ENCODE peak calls at places on chromosomes 4 and X, in nine cellular contexts. U, T, X, W, N, L, A, S and Y are unnamed samples.
A peak's percentile ranks its signal among the peaks of the same experiment; 100 is the strongest.

GRCh38 chrX:2707334-2707760 is 16.3 kb downstream of the CD99 start:
- DNase-seq in U (no peak), T (no peak), X (peak; percentile 72), W (no peak), N (peak; percentile 97), L (peak; percentile 95), A (no peak), S (peak; percentile 99), Y (no peak)

GRCh38 chr4:146957252-146957651 is 11.6 kb upstream of the TTC29 start:
- DNase-seq in U (no peak), T (peak; percentile 84), X (peak; percentile 84), W (no peak), N (peak; percentile 68), L (peak; percentile 87), A (no peak), S (peak; percentile 4), Y (no peak)

GRCh38 chrX:72532371-72532770 is 40.3 kb downstream of the HDAC8 start:
- DNase-seq in U (no peak), T (no peak), X (no peak), W (no peak), N (no peak), L (no peak), A (no peak), S (no peak), Y (no peak)

GRCh38 chr4:152346979-152347378 is 188.9 kb downstream of the FBXW7 start:
- DNase-seq in U (no peak), T (no peak), X (no peak), W (no peak), N (no peak), L (no peak), A (no peak), S (no peak), Y (no peak)

GRCh38 chr4:34953145-34953799 is 1291.0 kb downstream of the ARAP2 start:
- DNase-seq in U (no peak), T (no peak), X (no peak), W (no peak), N (no peak), L (no peak), A (no peak), S (peak; percentile 21), Y (no peak)

GRCh38 chr4:145153904-145154298 is 26.5 kb downstream of the OTUD4 start:
- DNase-seq in U (no peak), T (no peak), X (no peak), W (no peak), N (no peak), L (no peak), A (no peak), S (no peak), Y (no peak)

GRCh38 chr4:51895816-51896408 is 53.0 kb downstream of the DCUN1D4 start:
- DNase-seq in U (no peak), T (peak; percentile 18), X (peak; percentile 20), W (peak; percentile 29), N (peak; percentile 53), L (peak; percentile 48), A (peak; percentile 54), S (peak; percentile 76), Y (peak; percentile 22)

GRCh38 chr4:137693641-137694040 is 161.3 kb upstream of the PCDH18 start:
- DNase-seq in U (no peak), T (no peak), X (no peak), W (no peak), N (no peak), L (no peak), A (no peak), S (no peak), Y (no peak)

GRCh38 chr4:168221298-168221697 is 97.3 kb downstream of the DDX60 start:
- DNase-seq in U (no peak), T (peak; percentile 4), X (peak; percentile 44), W (no peak), N (peak; percentile 78), L (peak; percentile 68), A (no peak), S (no peak), Y (peak; percentile 51)

GRCh38 chrX:120457766-120458180 is 11.3 kb downstream of the LAMP2 start:
- DNase-seq in U (no peak), T (peak; percentile 67), X (peak; percentile 69), W (no peak), N (peak; percentile 96), L (peak; percentile 62), A (no peak), S (peak; percentile 35), Y (no peak)

GRCh38 chr4:108536577-108536976 is 83.8 kb upstream of the RPL34 start:
- DNase-seq in U (no peak), T (no peak), X (no peak), W (no peak), N (peak; percentile 82), L (no peak), A (no peak), S (no peak), Y (no peak)

GRCh38 chr4:151887151-151887815 is 126.5 kb upstream of the GATB start:
- DNase-seq in U (no peak), T (no peak), X (peak; percentile 31), W (no peak), N (peak; percentile 25), L (peak; percentile 76), A (no peak), S (no peak), Y (no peak)

GRCh38 chrX:49799828-49800227 is 29.3 kb upstream of the PAGE4 start:
- DNase-seq in U (no peak), T (no peak), X (no peak), W (no peak), N (no peak), L (no peak), A (no peak), S (no peak), Y (no peak)

GRCh38 chrX:104641176-104641575 is 75.2 kb downstream of the IL1RAPL2 start:
- DNase-seq in U (no peak), T (no peak), X (no peak), W (no peak), N (no peak), L (no peak), A (no peak), S (no peak), Y (no peak)

GRCh38 chr4:122663814-122664610 is 43.1 kb upstream of the IL21 start:
- DNase-seq in U (no peak), T (no peak), X (no peak), W (no peak), N (no peak), L (no peak), A (no peak), S (no peak), Y (no peak)

GRCh38 chr4:119031218-119031617 is 104.4 kb upstream of the MYOZ2 start:
- DNase-seq in U (peak; percentile 65), T (no peak), X (no peak), W (no peak), N (no peak), L (no peak), A (no peak), S (no peak), Y (no peak)

GRCh38 chr4:385934-386707 is 48.5 kb downstream of the ZNF141 start:
- DNase-seq in U (no peak), T (no peak), X (no peak), W (no peak), N (no peak), L (no peak), A (no peak), S (no peak), Y (no peak)

GRCh38 chr4:185713272-185713671 is 98.7 kb downstream of the SORBS2 start:
- DNase-seq in U (no peak), T (peak; percentile 29), X (peak; percentile 77), W (no peak), N (peak; percentile 94), L (no peak), A (no peak), S (no peak), Y (no peak)

DNA sequence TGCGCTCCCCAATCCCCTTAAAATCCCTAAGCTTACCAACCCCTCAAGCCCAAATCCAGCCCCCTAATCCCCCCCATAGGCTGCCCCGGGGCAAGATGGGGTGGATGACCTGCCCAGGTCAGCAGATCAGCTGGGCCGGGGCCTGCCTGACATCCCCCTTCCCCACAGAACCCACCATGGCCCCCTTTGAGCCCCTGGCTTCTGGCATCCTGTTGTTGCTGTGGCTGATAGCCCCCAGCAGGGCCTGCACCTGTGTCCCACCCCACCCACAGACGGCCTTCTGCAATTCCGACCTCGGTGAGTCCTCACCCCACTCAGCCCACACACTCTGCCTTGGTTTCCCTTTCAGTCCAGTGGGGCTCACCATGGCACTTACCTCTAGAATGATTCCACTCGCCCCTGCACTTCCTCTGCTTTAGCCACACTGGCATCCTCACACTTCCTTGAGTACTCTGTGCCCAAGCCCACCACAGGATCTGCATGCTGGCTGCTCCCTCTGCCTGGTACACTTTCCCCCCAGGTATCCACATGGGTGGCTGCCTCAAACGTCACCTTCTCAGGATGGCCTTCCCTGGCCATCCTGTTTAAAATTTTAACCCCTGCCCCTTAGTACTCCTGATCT is 1.1 kb downstream of the TIMP1 start:
- DNase-seq in U (no peak), T (no peak), X (no peak), W (no peak), N (no peak), L (no peak), A (no peak), S (no peak), Y (no peak)
- H3K4me3 ChIP-seq in U (peak overlapping the region; percentile 26), T (peak overlapping the region; percentile 75), X (peak overlapping the region; percentile 69), W (no peak overlapping the region), N (peak overlapping the region; percentile 53), L (peak overlapping the region; percentile 70), A (peak overlapping the region; percentile 51), S (peak overlapping the region; percentile 57), Y (peak overlapping the region; percentile 18)

GRCh38 chr4:142404191-142404611 is 441.9 kb downstream of the INPP4B start:
- DNase-seq in U (no peak), T (no peak), X (no peak), W (no peak), N (peak; percentile 85), L (peak; percentile 69), A (peak; percentile 24), S (peak; percentile 43), Y (no peak)
- H3K4me3 ChIP-seq in U (peak overlapping the region; percentile 50), T (peak overlapping the region; percentile 47), X (peak overlapping the region; percentile 55), W (peak overlapping the region; percentile 93), N (peak overlapping the region; percentile 46), L (peak overlapping the region; percentile 48), A (peak overlapping the region; percentile 37), S (peak overlapping the region; percentile 49), Y (peak overlapping the region; percentile 77)

GRCh38 chrX:87517571-87518141 is at the start of gene KLHL4:
- DNase-seq in U (no peak), T (no peak), X (peak; percentile 74), W (no peak), N (peak; percentile 81), L (no peak), A (peak; percentile 56), S (peak; percentile 3), Y (no peak)
- H3K4me3 ChIP-seq in U (peak within 1 kb of the TSS; percentile 19), T (no peak within 1 kb of the TSS), X (peak within 1 kb of the TSS; percentile 52), W (no peak within 1 kb of the TSS), N (peak within 1 kb of the TSS; percentile 24), L (no peak within 1 kb of the TSS), A (peak within 1 kb of the TSS; percentile 26), S (no peak within 1 kb of the TSS), Y (peak within 1 kb of the TSS; percentile 78)

DNA sequence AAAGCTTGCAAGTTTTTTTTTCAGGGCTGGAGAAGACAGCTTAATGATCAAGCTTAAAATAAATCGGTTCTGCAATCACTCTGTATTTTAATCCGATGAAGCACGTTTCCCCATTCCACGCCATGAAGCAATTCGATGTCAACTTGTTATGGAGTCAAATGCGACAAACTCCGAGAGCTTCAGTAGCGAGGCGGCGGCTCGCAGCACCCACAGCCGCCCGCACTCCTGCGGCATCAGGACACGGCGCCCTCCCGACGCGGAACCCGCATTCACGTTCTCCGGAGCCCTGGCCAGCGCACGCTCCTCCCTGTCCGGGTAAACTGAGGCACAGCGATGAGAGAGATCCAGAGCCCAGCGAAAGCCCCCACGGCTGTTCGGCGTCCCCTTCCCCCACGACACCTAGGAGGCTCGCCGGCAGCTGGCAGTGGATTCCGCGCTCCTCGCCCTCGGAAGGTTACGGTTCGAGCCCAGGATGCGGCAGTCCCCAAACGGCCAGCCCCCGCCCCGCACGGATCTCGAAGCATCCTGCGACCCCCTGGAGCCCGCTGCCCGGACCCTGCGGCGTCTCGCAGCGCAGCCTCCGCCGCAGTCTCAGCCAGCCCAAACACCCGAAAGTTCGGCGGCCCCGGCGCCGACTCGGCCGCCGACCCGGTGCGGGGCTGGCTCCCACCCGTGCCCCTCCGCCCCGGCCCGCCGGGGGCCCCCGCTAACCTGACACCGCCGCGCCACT is 507 bp downstream of the MFAP3L start:
- DNase-seq in U (no peak), T (no peak), X (no peak), W (peak; percentile 14), N (no peak), L (no peak), A (peak; percentile 24), S (peak; percentile 18), Y (no peak)
- H3K4me3 ChIP-seq in U (peak overlapping the region; percentile 86), T (peak overlapping the region; percentile 54), X (peak overlapping the region; percentile 72), W (peak overlapping the region; percentile 17), N (peak overlapping the region; percentile 57), L (peak overlapping the region; percentile 74), A (peak overlapping the region; percentile 89), S (peak overlapping the region; percentile 64), Y (peak overlapping the region; percentile 93)